ENCODE peak calls at places on chromosomes 3 and 15, in eight cellular contexts. One of them, this sample, is unnamed.

GRCh38 chr15:63587527-63587926 is 9.7 kb upstream of the FBXL22 start:
- DNase-seq in MM.1S: no peak
- DNase-seq in bronchial epithelial cell: peak
- DNase-seq in BE2C: no peak
- DNase-seq in fibroblast of lung: peak
- DNase-seq in IMR-90: peak
- DNase-seq in CD4-positive, alpha-beta T cell: no peak
- DNase-seq in MCF 10A: peak
- DNase-seq in this sample: no peak

GRCh38 chr3:72665701-72666443 is 182.4 kb downstream of the SHQ1 start:
- DNase-seq in MM.1S: peak
- DNase-seq in bronchial epithelial cell: peak
- DNase-seq in BE2C: peak
- DNase-seq in fibroblast of lung: no peak
- DNase-seq in IMR-90: no peak
- DNase-seq in CD4-positive, alpha-beta T cell: peak
- DNase-seq in MCF 10A: peak
- DNase-seq in this sample: peak

GRCh38 chr15:100891316-100892012 is 11.8 kb downstream of the ALDH1A3 start:
- DNase-seq in MM.1S: no peak
- DNase-seq in bronchial epithelial cell: no peak
- DNase-seq in BE2C: no peak
- DNase-seq in fibroblast of lung: peak
- DNase-seq in IMR-90: no peak
- DNase-seq in CD4-positive, alpha-beta T cell: no peak
- DNase-seq in MCF 10A: no peak
- DNase-seq in this sample: no peak

GRCh38 chr15:94306700-94307650 is 75.6 kb downstream of the MCTP2 start:
- DNase-seq in MM.1S: no peak
- DNase-seq in bronchial epithelial cell: peak
- DNase-seq in BE2C: no peak
- DNase-seq in fibroblast of lung: peak
- DNase-seq in IMR-90: peak
- DNase-seq in CD4-positive, alpha-beta T cell: no peak
- DNase-seq in MCF 10A: peak
- DNase-seq in this sample: peak

GRCh38 chr3:127412578-127413317 is 124.9 kb upstream of the PRR20G start:
- DNase-seq in MM.1S: no peak
- DNase-seq in bronchial epithelial cell: no peak
- DNase-seq in BE2C: no peak
- DNase-seq in fibroblast of lung: no peak
- DNase-seq in IMR-90: no peak
- DNase-seq in CD4-positive, alpha-beta T cell: no peak
- DNase-seq in MCF 10A: no peak
- DNase-seq in this sample: no peak

GRCh38 chr3:10269443-10269842 is 21.2 kb downstream of the TATDN2 start:
- DNase-seq in MM.1S: no peak
- DNase-seq in bronchial epithelial cell: no peak
- DNase-seq in BE2C: no peak
- DNase-seq in fibroblast of lung: no peak
- DNase-seq in IMR-90: no peak
- DNase-seq in CD4-positive, alpha-beta T cell: no peak
- DNase-seq in MCF 10A: no peak
- DNase-seq in this sample: no peak

GRCh38 chr15:51678081-51678480 is 3.2 kb upstream of the SCG3 start:
- DNase-seq in MM.1S: no peak
- DNase-seq in bronchial epithelial cell: peak
- DNase-seq in BE2C: no peak
- DNase-seq in fibroblast of lung: no peak
- DNase-seq in IMR-90: no peak
- DNase-seq in CD4-positive, alpha-beta T cell: no peak
- DNase-seq in MCF 10A: peak
- DNase-seq in this sample: no peak

GRCh38 chr3:54225841-54226528 is 103.6 kb downstream of the CACNA2D3 start:
- DNase-seq in MM.1S: no peak
- DNase-seq in bronchial epithelial cell: no peak
- DNase-seq in BE2C: no peak
- DNase-seq in fibroblast of lung: no peak
- DNase-seq in IMR-90: no peak
- DNase-seq in CD4-positive, alpha-beta T cell: no peak
- DNase-seq in MCF 10A: peak
- DNase-seq in this sample: no peak

GRCh38 chr3:175399156-175399840 is 540.2 kb downstream of the NAALADL2 start:
- DNase-seq in MM.1S: no peak
- DNase-seq in bronchial epithelial cell: peak
- DNase-seq in BE2C: no peak
- DNase-seq in fibroblast of lung: no peak
- DNase-seq in IMR-90: peak
- DNase-seq in CD4-positive, alpha-beta T cell: no peak
- DNase-seq in MCF 10A: no peak
- DNase-seq in this sample: no peak

GRCh38 chr3:48018841-48019240 is 2.6 kb upstream of the MAP4 start:
- DNase-seq in MM.1S: no peak
- DNase-seq in bronchial epithelial cell: peak
- DNase-seq in BE2C: no peak
- DNase-seq in fibroblast of lung: peak
- DNase-seq in IMR-90: peak
- DNase-seq in CD4-positive, alpha-beta T cell: no peak
- DNase-seq in MCF 10A: peak
- DNase-seq in this sample: no peak

GRCh38 chr15:22949074-22949547 is 31.1 kb downstream of the CYFIP1 start:
- DNase-seq in MM.1S: no peak
- DNase-seq in bronchial epithelial cell: no peak
- DNase-seq in BE2C: peak
- DNase-seq in fibroblast of lung: peak
- DNase-seq in IMR-90: peak
- DNase-seq in CD4-positive, alpha-beta T cell: no peak
- DNase-seq in MCF 10A: peak
- DNase-seq in this sample: peak

GRCh38 chr3:157130138-157130880 is 29.6 kb downstream of the CCNL1 start:
- DNase-seq in MM.1S: no peak
- DNase-seq in bronchial epithelial cell: peak
- DNase-seq in BE2C: peak
- DNase-seq in fibroblast of lung: peak
- DNase-seq in IMR-90: peak
- DNase-seq in CD4-positive, alpha-beta T cell: peak
- DNase-seq in MCF 10A: peak
- DNase-seq in this sample: peak

GRCh38 chr3:124780767-124781485 is 50.7 kb downstream of the UMPS start:
- DNase-seq in MM.1S: no peak
- DNase-seq in bronchial epithelial cell: no peak
- DNase-seq in BE2C: peak
- DNase-seq in fibroblast of lung: peak
- DNase-seq in IMR-90: peak
- DNase-seq in CD4-positive, alpha-beta T cell: no peak
- DNase-seq in MCF 10A: no peak
- DNase-seq in this sample: no peak

GRCh38 chr3:124778061-124778460 is 47.8 kb downstream of the UMPS start:
- DNase-seq in MM.1S: no peak
- DNase-seq in bronchial epithelial cell: no peak
- DNase-seq in BE2C: no peak
- DNase-seq in fibroblast of lung: no peak
- DNase-seq in IMR-90: no peak
- DNase-seq in CD4-positive, alpha-beta T cell: no peak
- DNase-seq in MCF 10A: no peak
- DNase-seq in this sample: no peak

GRCh38 chr3:124779751-124780191 is 49.5 kb downstream of the UMPS start:
- DNase-seq in MM.1S: no peak
- DNase-seq in bronchial epithelial cell: no peak
- DNase-seq in BE2C: no peak
- DNase-seq in fibroblast of lung: no peak
- DNase-seq in IMR-90: no peak
- DNase-seq in CD4-positive, alpha-beta T cell: no peak
- DNase-seq in MCF 10A: no peak
- DNase-seq in this sample: no peak

GRCh38 chr3:124780356-124780755 is 50.1 kb downstream of the UMPS start:
- DNase-seq in MM.1S: no peak
- DNase-seq in bronchial epithelial cell: no peak
- DNase-seq in BE2C: no peak
- DNase-seq in fibroblast of lung: peak
- DNase-seq in IMR-90: peak
- DNase-seq in CD4-positive, alpha-beta T cell: no peak
- DNase-seq in MCF 10A: no peak
- DNase-seq in this sample: no peak

GRCh38 chr3:124779116-124779515 is 48.9 kb downstream of the UMPS start:
- DNase-seq in MM.1S: no peak
- DNase-seq in bronchial epithelial cell: no peak
- DNase-seq in BE2C: no peak
- DNase-seq in fibroblast of lung: no peak
- DNase-seq in IMR-90: no peak
- DNase-seq in CD4-positive, alpha-beta T cell: no peak
- DNase-seq in MCF 10A: no peak
- DNase-seq in this sample: no peak
- TF ChIP-seq CTCF in MM.1S: no peak
- TF ChIP-seq CTCF in bronchial epithelial cell: no peak
- TF ChIP-seq CTCF in BE2C: no peak
- TF ChIP-seq CTCF in fibroblast of lung: no peak
- TF ChIP-seq CTCF in IMR-90: no peak
- TF ChIP-seq CTCF in CD4-positive, alpha-beta T cell: no peak
- TF ChIP-seq CTCF in MCF 10A: no peak
- TF ChIP-seq CTCF in this sample: no peak

GRCh38 chr15:29204356-29204755 is 65.3 kb downstream of the NSMCE3 start:
- DNase-seq in MM.1S: no peak
- DNase-seq in bronchial epithelial cell: no peak
- DNase-seq in BE2C: no peak
- DNase-seq in fibroblast of lung: no peak
- DNase-seq in IMR-90: no peak
- DNase-seq in CD4-positive, alpha-beta T cell: no peak
- DNase-seq in MCF 10A: no peak
- DNase-seq in this sample: no peak
- TF ChIP-seq CTCF in MM.1S: no peak
- TF ChIP-seq CTCF in bronchial epithelial cell: no peak
- TF ChIP-seq CTCF in BE2C: no peak
- TF ChIP-seq CTCF in fibroblast of lung: no peak
- TF ChIP-seq CTCF in IMR-90: no peak
- TF ChIP-seq CTCF in CD4-positive, alpha-beta T cell: no peak
- TF ChIP-seq CTCF in MCF 10A: no peak
- TF ChIP-seq CTCF in this sample: no peak

GRCh38 chr3:102259636-102260035 is 175.2 kb upstream of the ZPLD1 start:
- DNase-seq in MM.1S: no peak
- DNase-seq in bronchial epithelial cell: peak
- DNase-seq in BE2C: no peak
- DNase-seq in fibroblast of lung: no peak
- DNase-seq in IMR-90: no peak
- DNase-seq in CD4-positive, alpha-beta T cell: no peak
- DNase-seq in MCF 10A: no peak
- DNase-seq in this sample: no peak

GRCh38 chr3:102258666-102259227 is 176.1 kb upstream of the ZPLD1 start:
- DNase-seq in MM.1S: no peak
- DNase-seq in bronchial epithelial cell: peak
- DNase-seq in BE2C: no peak
- DNase-seq in fibroblast of lung: no peak
- DNase-seq in IMR-90: no peak
- DNase-seq in CD4-positive, alpha-beta T cell: no peak
- DNase-seq in MCF 10A: no peak
- DNase-seq in this sample: peak

DNA sequence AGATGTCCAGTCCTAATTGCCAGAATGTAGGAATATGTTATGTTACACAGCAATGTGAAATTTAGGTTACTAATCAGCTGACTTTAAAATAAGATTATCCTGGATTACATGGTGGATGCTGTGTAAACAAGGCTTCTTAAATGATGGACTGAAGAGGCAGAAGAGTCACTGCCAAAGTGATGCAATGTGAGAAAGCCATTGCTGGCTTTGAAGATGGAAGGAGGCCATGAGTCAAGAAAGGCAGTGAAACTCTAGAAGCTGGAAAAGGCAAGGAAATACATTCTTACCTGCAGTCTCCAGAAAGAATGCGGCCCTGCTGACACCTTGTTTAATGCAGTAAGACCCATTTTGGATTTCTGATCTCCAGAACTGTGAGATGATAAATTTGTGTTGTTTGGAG is 179.1 kb upstream of the ZPLD1 start:
- DNase-seq in MM.1S: no peak
- DNase-seq in bronchial epithelial cell: peak
- DNase-seq in BE2C: no peak
- DNase-seq in fibroblast of lung: no peak
- DNase-seq in IMR-90: no peak
- DNase-seq in CD4-positive, alpha-beta T cell: no peak
- DNase-seq in MCF 10A: peak
- DNase-seq in this sample: no peak
- TF ChIP-seq CTCF in MM.1S: no peak
- TF ChIP-seq CTCF in bronchial epithelial cell: no peak
- TF ChIP-seq CTCF in BE2C: no peak
- TF ChIP-seq CTCF in fibroblast of lung: no peak
- TF ChIP-seq CTCF in IMR-90: no peak
- TF ChIP-seq CTCF in CD4-positive, alpha-beta T cell: no peak
- TF ChIP-seq CTCF in MCF 10A: no peak
- TF ChIP-seq CTCF in this sample: no peak

GRCh38 chr3:178950676-178951075 is 120.9 kb downstream of the ZMAT3 start:
- DNase-seq in MM.1S: no peak
- DNase-seq in bronchial epithelial cell: peak
- DNase-seq in BE2C: no peak
- DNase-seq in fibroblast of lung: peak
- DNase-seq in IMR-90: no peak
- DNase-seq in CD4-positive, alpha-beta T cell: no peak
- DNase-seq in MCF 10A: peak
- DNase-seq in this sample: no peak

GRCh38 chr3:178948546-178948945 is 123.1 kb downstream of the ZMAT3 start:
- DNase-seq in MM.1S: no peak
- DNase-seq in bronchial epithelial cell: peak
- DNase-seq in BE2C: no peak
- DNase-seq in fibroblast of lung: no peak
- DNase-seq in IMR-90: no peak
- DNase-seq in CD4-positive, alpha-beta T cell: no peak
- DNase-seq in MCF 10A: no peak
- DNase-seq in this sample: no peak

GRCh38 chr3:178949896-178950295 is 121.7 kb downstream of the ZMAT3 start:
- DNase-seq in MM.1S: no peak
- DNase-seq in bronchial epithelial cell: peak
- DNase-seq in BE2C: no peak
- DNase-seq in fibroblast of lung: no peak
- DNase-seq in IMR-90: no peak
- DNase-seq in CD4-positive, alpha-beta T cell: no peak
- DNase-seq in MCF 10A: no peak
- DNase-seq in this sample: no peak

GRCh38 chr3:178947738-178948137 is 123.9 kb downstream of the ZMAT3 start:
- DNase-seq in MM.1S: peak
- DNase-seq in bronchial epithelial cell: no peak
- DNase-seq in BE2C: no peak
- DNase-seq in fibroblast of lung: no peak
- DNase-seq in IMR-90: no peak
- DNase-seq in CD4-positive, alpha-beta T cell: no peak
- DNase-seq in MCF 10A: no peak
- DNase-seq in this sample: no peak
- TF ChIP-seq CTCF in MM.1S: peak
- TF ChIP-seq CTCF in bronchial epithelial cell: no peak
- TF ChIP-seq CTCF in BE2C: no peak
- TF ChIP-seq CTCF in fibroblast of lung: no peak
- TF ChIP-seq CTCF in IMR-90: peak
- TF ChIP-seq CTCF in CD4-positive, alpha-beta T cell: no peak
- TF ChIP-seq CTCF in MCF 10A: peak
- TF ChIP-seq CTCF in this sample: no peak

GRCh38 chr3:65716372-65716771 is 322.3 kb downstream of the MAGI1 start:
- DNase-seq in MM.1S: no peak
- DNase-seq in bronchial epithelial cell: no peak
- DNase-seq in BE2C: no peak
- DNase-seq in fibroblast of lung: no peak
- DNase-seq in IMR-90: no peak
- DNase-seq in CD4-positive, alpha-beta T cell: no peak
- DNase-seq in MCF 10A: no peak
- DNase-seq in this sample: no peak
- TF ChIP-seq CTCF in MM.1S: no peak
- TF ChIP-seq CTCF in bronchial epithelial cell: no peak
- TF ChIP-seq CTCF in BE2C: no peak
- TF ChIP-seq CTCF in fibroblast of lung: no peak
- TF ChIP-seq CTCF in IMR-90: no peak
- TF ChIP-seq CTCF in CD4-positive, alpha-beta T cell: no peak
- TF ChIP-seq CTCF in MCF 10A: no peak
- TF ChIP-seq CTCF in this sample: no peak

This sample was measured in GM20000.